ENCODE peak calls at places on chromosomes 12 and 14, in ten cellular contexts. J, G, H, I, Q, B, M, S, A and L are unnamed samples.

GRCh38 chr14:103910262-103910935 is 17.9 kb upstream of the TDRD9 start:
- DNase-seq in J (peak; percentile 75), G (peak; percentile 95), H (peak; percentile 97), I (peak; percentile 95), Q (peak; percentile 84), B (peak; percentile 66), M (peak; percentile 80), S (peak; percentile 85), A (peak; percentile 75), L (peak; percentile 70)

GRCh38 chr14:22168092-22168955 is 420.7 kb downstream of the DAD1 start:
- DNase-seq in J (no peak), G (no peak), H (no peak), I (no peak), Q (no peak), B (peak; percentile 63), M (no peak), S (no peak), A (no peak), L (no peak)

GRCh38 chr12:78101181-78101876 is 270.6 kb downstream of the NAV3 start:
- DNase-seq in J (no peak), G (no peak), H (no peak), I (no peak), Q (no peak), B (no peak), M (no peak), S (peak; percentile 25), A (no peak), L (no peak)

GRCh38 chr14:59187802-59188460 is 536 bp upstream of the DAAM1 start:
- DNase-seq in J (no peak), G (peak; percentile 77), H (no peak), I (no peak), Q (no peak), B (no peak), M (peak; percentile 53), S (no peak), A (no peak), L (no peak)

GRCh38 chr14:24132061-24132685 is 1.7 kb downstream of the FITM1 start:
- DNase-seq in J (no peak), G (no peak), H (no peak), I (peak; percentile 87), Q (no peak), B (no peak), M (no peak), S (no peak), A (no peak), L (no peak)

GRCh38 chr14:65840786-65841185 is 428.3 kb downstream of the FUT8 start:
- DNase-seq in J (no peak), G (no peak), H (no peak), I (no peak), Q (no peak), B (peak; percentile 1), M (peak; percentile 44), S (peak; percentile 6), A (no peak), L (no peak)

GRCh38 chr14:28635387-28635786 is 131.2 kb upstream of the FOXG1 start:
- DNase-seq in J (peak; percentile 14), G (peak; percentile 41), H (no peak), I (no peak), Q (peak; percentile 35), B (peak; percentile 16), M (peak; percentile 81), S (peak; percentile 34), A (peak; percentile 34), L (peak; percentile 6)

GRCh38 chr12:75913502-75914110 is 118.0 kb downstream of the PHLDA1 start:
- DNase-seq in J (peak; percentile 46), G (no peak), H (no peak), I (no peak), Q (no peak), B (no peak), M (no peak), S (peak; percentile 54), A (no peak), L (no peak)

GRCh38 chr14:86780461-86780860 is 1212.5 kb downstream of the GALC start:
- DNase-seq in J (no peak), G (no peak), H (no peak), I (no peak), Q (no peak), B (no peak), M (no peak), S (no peak), A (no peak), L (no peak)

DNA sequence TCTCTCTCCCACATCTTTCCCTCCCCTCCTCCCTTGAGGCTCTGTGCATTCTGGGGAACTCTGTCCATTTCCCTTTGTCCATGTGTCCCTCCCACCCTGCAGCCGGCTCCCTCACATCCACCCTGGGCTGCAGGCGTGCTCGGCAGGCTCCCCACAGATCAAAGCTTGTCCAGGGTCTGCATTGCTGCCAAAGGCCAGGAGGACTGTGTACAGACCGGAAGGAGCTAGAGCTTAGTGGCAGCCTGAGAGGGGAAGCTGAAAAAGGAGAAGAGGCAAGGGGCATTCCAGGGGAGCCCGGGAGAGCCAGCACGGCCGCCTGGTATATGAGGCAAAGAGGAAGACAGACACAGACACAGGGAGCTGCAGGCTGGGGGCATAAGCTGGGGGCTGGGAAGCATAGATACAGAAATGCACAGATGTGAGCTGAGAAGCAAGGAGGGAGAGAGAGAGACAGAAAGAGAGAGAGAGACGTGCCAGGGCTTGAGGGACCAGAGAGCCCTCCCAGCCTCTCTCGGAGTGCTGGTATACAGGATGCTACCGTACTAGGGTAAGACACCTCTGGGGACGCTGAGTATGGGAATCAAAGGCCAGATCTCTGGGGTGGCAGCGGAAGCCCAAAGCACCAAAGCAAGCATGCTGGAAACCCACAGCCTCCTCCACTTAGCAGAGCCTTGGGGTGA is 3.3 kb downstream of the CD4 start:
- DNase-seq in J (no peak), G (peak; percentile 49), H (no peak), I (no peak), Q (no peak), B (peak; percentile 13), M (peak; percentile 3), S (peak; percentile 14), A (no peak), L (no peak)
- H3K9ac ChIP-seq in J (peak overlapping the region; percentile 14), G (no peak overlapping the region), H (no peak overlapping the region), I (no peak overlapping the region), Q (no peak overlapping the region), B (peak overlapping the region; percentile 23), M (no peak overlapping the region), S (no peak overlapping the region), A (no peak overlapping the region), L (peak overlapping the region; percentile 6)

DNA sequence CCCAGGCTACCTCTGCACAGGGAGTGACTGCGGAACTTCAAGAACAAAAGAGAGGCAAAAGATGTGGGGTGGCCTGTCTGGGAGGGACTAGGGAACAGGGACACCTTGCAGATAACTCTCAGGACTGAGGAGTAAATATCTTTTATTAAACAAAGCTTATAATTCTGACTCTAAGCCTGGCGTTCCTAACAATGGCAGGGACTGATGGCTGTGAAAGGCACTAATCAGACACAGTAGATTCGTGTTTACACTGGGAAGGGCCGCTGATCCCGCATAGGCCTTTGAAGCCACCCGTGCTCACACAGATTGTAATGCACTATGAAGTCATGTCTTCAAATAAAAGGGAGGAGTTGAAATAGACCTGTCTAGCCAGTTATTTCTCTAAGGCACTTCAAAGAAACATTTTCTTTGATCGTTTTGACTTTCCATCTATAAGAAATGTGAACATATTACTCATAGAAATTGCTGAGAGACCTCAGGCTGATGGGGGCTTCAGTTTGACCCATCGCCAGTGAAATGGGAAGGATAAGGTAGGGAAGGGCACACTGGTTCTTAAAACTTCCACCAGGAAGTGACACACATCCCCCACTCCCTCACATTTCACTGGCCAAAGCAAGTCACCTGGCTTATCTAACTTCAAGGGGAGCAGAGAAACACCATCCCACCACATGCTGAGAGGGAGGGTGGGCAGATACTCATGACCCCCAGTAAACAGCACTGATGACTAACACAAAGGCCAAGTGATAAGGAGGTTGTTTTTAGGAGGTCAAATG is 91.3 kb upstream of the EEA1 start:
- DNase-seq in J (no peak), G (no peak), H (peak; percentile 87), I (no peak), Q (no peak), B (no peak), M (no peak), S (no peak), A (peak; percentile 62), L (no peak)
- H3K4me1 ChIP-seq in J (peaks cover 11% of the 10 kb centered on the region), G (peaks cover 7% of the 10 kb centered on the region), H (peaks cover 32% of the 10 kb centered on the region), I (peaks cover 7% of the 10 kb centered on the region), Q (peaks cover 7% of the 10 kb centered on the region), B (peaks cover 3% of the 10 kb centered on the region), M (no peaks in the 10 kb centered on the region), S (no peaks in the 10 kb centered on the region), A (peaks cover 36% of the 10 kb centered on the region), L (peaks cover 3% of the 10 kb centered on the region)

GRCh38 chr12:55647027-55647426 is 10.3 kb downstream of the OR10P1 start:
- DNase-seq in J (no peak), G (no peak), H (no peak), I (no peak), Q (no peak), B (no peak), M (no peak), S (no peak), A (no peak), L (no peak)
- H3K9ac ChIP-seq in J (no peak overlapping the region), G (no peak overlapping the region), H (no peak overlapping the region), I (no peak overlapping the region), Q (no peak overlapping the region), B (no peak overlapping the region), M (no peak overlapping the region), S (no peak overlapping the region), A (no peak overlapping the region), L (no peak overlapping the region)

GRCh38 chr14:99245541-99246511 is 26.2 kb downstream of the BCL11B start:
- DNase-seq in J (no peak), G (peak; percentile 88), H (peak; percentile 94), I (no peak), Q (no peak), B (no peak), M (no peak), S (no peak), A (no peak), L (peak; percentile 61)

GRCh38 chr14:99242816-99243795 is 28.9 kb downstream of the BCL11B start:
- DNase-seq in J (no peak), G (no peak), H (no peak), I (no peak), Q (no peak), B (no peak), M (no peak), S (no peak), A (no peak), L (no peak)

GRCh38 chr14:99244960-99245340 is 27.0 kb downstream of the BCL11B start:
- DNase-seq in J (no peak), G (no peak), H (no peak), I (no peak), Q (no peak), B (no peak), M (no peak), S (no peak), A (no peak), L (no peak)

GRCh38 chr14:99246536-99247083 is 25.4 kb downstream of the BCL11B start:
- DNase-seq in J (no peak), G (peak; percentile 51), H (peak; percentile 85), I (no peak), Q (no peak), B (no peak), M (no peak), S (no peak), A (no peak), L (no peak)

DNA sequence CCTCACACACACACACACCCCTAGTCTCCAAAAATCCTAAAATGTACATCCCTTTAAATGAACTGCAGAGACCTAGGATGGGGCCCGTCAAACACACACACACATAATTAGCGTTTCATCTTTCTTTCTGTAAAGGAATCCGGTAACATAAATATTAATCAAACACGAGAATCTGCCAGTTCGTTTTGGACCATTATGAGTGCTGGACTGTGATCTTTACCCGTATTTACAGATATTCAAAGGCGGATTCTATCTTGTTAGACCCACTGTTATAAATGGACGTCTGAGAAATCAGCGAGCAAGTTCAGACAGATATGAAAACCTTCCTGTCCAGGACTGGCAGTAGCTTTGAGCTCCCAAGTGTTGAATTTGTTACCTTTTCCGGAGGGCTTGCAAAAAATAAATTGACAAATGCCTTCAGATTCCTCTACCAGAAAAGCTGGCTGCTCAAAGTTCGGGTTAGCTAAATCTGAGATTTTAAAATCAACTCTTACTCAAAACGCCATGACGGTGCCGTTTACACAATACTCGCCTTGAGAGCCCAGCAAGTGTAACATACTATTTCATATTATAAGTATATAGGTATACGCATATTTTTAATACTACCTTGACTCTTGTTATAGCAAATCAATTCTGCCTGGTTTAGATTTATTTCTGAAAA is 27.6 kb downstream of the BCL11B start:
- DNase-seq in J (no peak), G (no peak), H (no peak), I (no peak), Q (no peak), B (no peak), M (no peak), S (no peak), A (no peak), L (no peak)
- H3K4me1 ChIP-seq in J (peaks cover 6% of the 10 kb centered on the region), G (peaks cover 5% of the 10 kb centered on the region), H (peaks cover 24% of the 10 kb centered on the region), I (peaks cover 2% of the 10 kb centered on the region), Q (peaks cover 3% of the 10 kb centered on the region), B (no peaks in the 10 kb centered on the region), M (no peaks in the 10 kb centered on the region), S (no peaks in the 10 kb centered on the region), A (no peaks in the 10 kb centered on the region), L (peaks cover 12% of the 10 kb centered on the region)